ENCODE peak calls at places on chromosome 18, in six cellular contexts. C is A549, K is K562, U is SK-N-SH, Q is HepG2, A is GM12878. V is an unnamed sample.

GRCh38 chr18:24014986-24015896 is 687 bp downstream of the TTC39C start:
- DNase-seq in Q (peak), K (no peak), C (peak), U (peak), A (no peak), V (peak)

GRCh38 chr18:11074879-11075278 is 74.5 kb downstream of the PIEZO2 start:
- DNase-seq in K (no peak), A (no peak), U (no peak), Q (no peak), C (no peak), V (peak)

GRCh38 chr18:49608892-49609291 is 47.0 kb downstream of the LIPG start:
- DNase-seq in Q (no peak), U (no peak), C (no peak), A (no peak), K (no peak), V (no peak)

GRCh38 chr18:61676763-61677434 is 215.9 kb downstream of the RNF152 start:
- DNase-seq in U (no peak), Q (no peak), A (no peak), K (no peak), C (no peak), V (peak)

GRCh38 chr18:54928236-54928635 is 31.0 kb downstream of the CCDC68 start:
- DNase-seq in A (no peak), U (no peak), Q (no peak), K (no peak), C (no peak), V (peak)

GRCh38 chr18:35441857-35442595 is 55.7 kb downstream of the INO80C start:
- DNase-seq in U (no peak), C (no peak), K (no peak), Q (no peak), A (no peak), V (no peak)

GRCh38 chr18:56568986-56569385 is 69.4 kb downstream of the TXNL1 start:
- DNase-seq in C (no peak), K (no peak), U (no peak), A (no peak), Q (no peak), V (no peak)

GRCh38 chr18:8701546-8702118 is 3.7 kb upstream of the MTCL1 start:
- DNase-seq in C (peak), U (peak), A (no peak), Q (peak), K (no peak), V (peak)

GRCh38 chr18:33735428-33735827 is 157.4 kb downstream of the ASXL3 start:
- DNase-seq in C (no peak), A (no peak), K (no peak), Q (no peak), U (no peak), V (no peak)

GRCh38 chr18:12287684-12288405 is 20.2 kb upstream of the TUBB6 start:
- DNase-seq in Q (peak), A (no peak), C (peak), U (peak), K (peak), V (peak)

GRCh38 chr18:51010218-51010617 is 19.8 kb upstream of the SMAD4 start:
- DNase-seq in C (no peak), Q (no peak), U (no peak), K (no peak), A (no peak), V (no peak)

GRCh38 chr18:60235164-60235563 is 137.4 kb downstream of the MC4R start:
- DNase-seq in K (no peak), C (no peak), A (no peak), Q (no peak), U (no peak), V (no peak)

DNA sequence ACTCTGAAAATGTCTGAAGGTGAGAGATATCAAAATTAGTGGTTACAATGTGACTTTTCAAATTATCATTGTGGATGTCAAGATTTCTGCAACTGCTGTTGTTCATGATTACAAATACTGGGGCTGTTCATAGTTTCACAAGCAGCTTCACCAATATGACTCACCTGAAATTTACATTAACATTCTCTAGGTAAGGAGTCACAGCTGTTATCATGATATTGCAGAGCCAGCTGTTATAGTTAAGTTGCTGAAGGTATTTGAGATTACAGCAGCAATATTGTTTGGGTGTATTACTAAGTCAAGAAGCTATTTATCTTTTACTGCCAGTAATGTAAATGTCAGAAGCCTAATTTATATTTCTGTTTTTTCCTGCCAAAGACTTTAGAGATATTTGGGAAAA is 140.0 kb downstream of the MC4R start:
- DNase-seq in U (no peak), C (peak), A (no peak), K (no peak), Q (no peak), V (peak)
- TF ChIP-seq SMC3 in U (no peak), C (no peak), A (no peak), K (no peak), Q (no peak), V (no peak)

DNA sequence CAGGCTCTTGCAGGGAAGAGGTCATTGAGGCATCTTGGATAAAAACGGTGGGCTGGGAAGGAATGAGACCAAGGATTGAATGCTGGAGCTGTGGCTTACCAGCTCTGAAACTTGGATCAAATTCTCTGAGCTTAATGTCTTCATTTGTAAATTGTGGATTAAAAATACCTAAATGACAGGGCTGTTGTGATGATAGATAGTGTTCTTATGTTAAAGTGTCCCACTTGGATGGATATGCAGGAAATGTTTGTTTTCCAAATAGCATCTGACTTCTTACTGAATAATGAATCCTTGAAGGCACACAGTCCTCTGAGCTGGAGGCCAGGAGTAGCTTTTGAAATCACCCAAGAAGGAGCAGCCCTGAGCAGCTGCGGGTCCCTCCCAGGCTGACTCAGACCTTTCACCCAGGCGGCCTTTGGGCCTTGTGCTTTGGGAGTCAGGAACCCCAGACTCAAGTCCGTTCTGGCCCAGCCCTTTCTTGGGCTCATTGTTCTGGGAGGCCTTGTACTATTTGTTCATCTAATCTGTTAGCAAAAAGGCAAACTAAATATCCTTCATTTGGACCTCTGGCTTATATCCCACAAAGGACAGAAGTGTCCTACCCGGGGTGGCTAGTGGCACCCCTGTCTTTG is 173.0 kb upstream of the GATA6 start:
- DNase-seq in Q (peak), K (no peak), A (no peak), U (no peak), C (no peak), V (no peak)
- TF ChIP-seq SMC3 in Q (no peak), K (no peak), A (no peak), U (no peak), C (no peak), V (no peak)

DNA sequence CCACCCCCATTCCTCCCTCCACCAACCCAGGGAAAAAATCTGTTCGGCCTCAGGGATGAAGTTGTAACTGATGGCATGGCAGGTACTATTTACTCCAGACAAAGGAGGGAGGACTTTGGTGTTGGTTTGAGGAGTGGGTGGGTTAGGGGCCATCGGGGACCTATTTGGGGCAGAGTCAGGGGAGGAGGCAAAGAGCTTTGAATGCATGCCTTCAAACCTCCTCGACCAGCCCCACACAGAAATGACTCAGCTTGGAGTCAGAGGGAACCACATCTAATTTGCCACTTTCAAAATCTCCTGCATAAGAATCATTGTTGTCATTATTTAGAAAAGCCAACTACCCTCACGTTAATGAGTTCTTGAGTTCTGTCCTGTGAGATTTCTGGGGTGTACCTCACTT is 4.1 kb downstream of the ZBTB7C start:
- DNase-seq in A (no peak), K (no peak), C (no peak), Q (no peak), U (peak), V (peak)
- TF ChIP-seq SMC3 in A (no peak), K (no peak), C (no peak), Q (no peak), U (no peak), V (no peak)

GRCh38 chr18:57921708-57922107 is 118.6 kb upstream of the ATP8B1 start:
- DNase-seq in K (peak), A (no peak), U (no peak), C (no peak), Q (peak), V (peak)

GRCh38 chr18:57916684-57917083 is 113.6 kb upstream of the ATP8B1 start:
- DNase-seq in A (no peak), C (no peak), K (no peak), Q (no peak), U (no peak), V (no peak)

GRCh38 chr18:57915241-57915640 is 112.1 kb upstream of the ATP8B1 start:
- DNase-seq in A (no peak), Q (no peak), C (no peak), U (no peak), K (no peak), V (peak)

GRCh38 chr18:57915848-57916596 is 112.9 kb upstream of the ATP8B1 start:
- DNase-seq in U (peak), A (no peak), C (no peak), Q (peak), K (peak), V (peak)

DNA sequence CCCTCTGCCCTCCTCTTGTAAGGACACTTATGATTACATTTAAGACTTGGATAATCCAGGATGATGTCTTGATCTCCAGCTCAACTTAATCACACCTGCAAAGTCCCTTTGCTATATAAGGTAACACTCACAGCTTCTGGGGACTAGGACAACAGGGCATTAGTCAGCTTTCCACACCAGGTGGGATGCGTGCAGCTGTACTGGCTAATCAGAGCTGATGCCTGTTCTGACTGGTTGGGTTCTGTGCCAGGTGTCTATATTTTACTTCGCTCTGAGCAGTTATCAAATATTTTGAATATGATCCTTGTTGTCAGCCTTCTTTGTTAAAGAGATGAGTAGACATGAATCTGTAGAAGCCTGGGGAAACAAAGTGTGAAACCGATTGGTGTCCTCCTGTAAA is 115.5 kb upstream of the ATP8B1 start:
- DNase-seq in U (no peak), C (no peak), Q (no peak), K (no peak), A (no peak), V (no peak)
- TF ChIP-seq SMC3 in U (no peak), C (no peak), Q (no peak), K (no peak), A (no peak), V (no peak)

DNA sequence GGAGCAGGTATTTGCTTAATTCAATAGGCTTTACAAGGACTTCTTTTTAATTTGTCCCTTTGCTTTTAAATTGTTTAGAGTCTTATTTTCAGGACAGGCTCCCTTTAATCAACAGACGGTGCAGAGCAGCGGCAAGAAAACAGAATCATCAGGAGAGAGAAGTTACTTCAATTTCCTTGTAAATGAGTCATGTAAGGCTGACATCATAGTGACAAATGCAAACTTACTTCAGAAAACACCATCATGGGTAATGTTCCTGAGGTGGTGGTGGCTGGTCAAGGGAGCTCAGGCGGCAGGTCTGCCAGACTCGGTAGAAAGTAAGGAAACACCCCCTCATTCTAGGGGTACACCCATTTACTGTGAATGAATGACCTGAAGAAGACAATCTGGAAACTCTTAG is 395.1 kb downstream of the FBXO15 start:
- DNase-seq in K (no peak), Q (no peak), A (no peak), C (peak), U (no peak), V (peak)
- TF ChIP-seq SMC3 in K (no peak), Q (no peak), A (no peak), C (no peak), U (no peak), V (no peak)

GRCh38 chr18:65955747-65956146 is 204.9 kb downstream of the CDH7 start:
- DNase-seq in U (no peak), K (no peak), Q (no peak), A (no peak), C (no peak), V (no peak)
- TF ChIP-seq SMC3 in U (no peak), K (no peak), Q (no peak), A (no peak), C (no peak), V (no peak)

DNA sequence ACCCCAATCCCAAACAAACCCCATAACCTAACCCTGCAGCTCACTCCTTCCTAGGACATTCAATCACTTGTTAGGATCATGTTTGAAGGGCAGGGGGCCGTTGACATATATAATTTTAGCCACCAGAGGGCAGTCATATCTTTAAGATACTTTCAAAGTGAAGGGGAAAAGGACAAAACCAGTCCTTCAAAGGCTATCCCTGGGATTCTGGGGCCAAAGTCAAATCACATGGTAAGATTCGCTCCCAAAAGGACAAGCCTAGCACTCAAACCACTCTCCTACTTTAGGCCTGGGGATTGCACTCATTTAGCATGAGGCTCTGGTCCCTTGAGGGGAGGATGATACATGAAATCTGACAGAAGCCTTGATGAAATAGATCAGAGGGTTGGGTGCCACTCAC is 44.6 kb downstream of the HAUS1 start:
- DNase-seq in U (peak), K (peak), C (peak), Q (peak), A (no peak), V (peak)
- TF ChIP-seq SMC3 in U (peak), K (peak), C (peak), Q (peak), A (peak), V (peak)

DNA sequence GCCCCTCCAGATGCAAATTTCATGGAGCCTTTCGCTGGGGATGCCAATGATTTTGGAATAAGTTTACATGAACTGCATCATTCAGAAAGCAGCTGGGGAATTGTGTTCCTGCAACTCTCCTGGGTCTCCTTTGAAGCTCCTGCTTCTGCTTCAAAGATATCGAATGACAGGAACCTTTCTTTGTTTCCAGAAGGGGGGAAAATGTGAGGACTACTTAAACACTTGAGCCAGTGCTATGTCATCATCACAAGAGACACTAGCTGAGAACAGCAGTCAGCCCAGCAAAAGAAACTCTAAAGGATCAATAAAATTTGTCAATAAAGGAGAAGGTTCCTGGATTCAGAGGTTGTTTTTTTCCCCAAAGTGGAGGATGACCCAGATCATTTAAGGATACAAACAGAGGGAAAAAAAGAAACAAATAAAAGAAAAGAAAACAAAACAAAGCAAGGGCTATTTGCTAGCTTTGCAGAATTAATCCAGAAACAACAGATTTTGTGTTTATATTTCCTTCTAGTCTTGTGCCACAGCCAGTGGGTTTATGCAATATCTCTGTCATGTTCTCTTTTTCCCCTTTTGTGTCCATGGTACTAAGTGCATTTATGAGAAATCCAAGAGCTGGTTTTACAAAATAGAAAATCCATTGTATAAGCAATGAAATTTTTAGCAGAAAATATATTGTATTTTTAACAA is 463.7 kb downstream of the CDH2 start:
- DNase-seq in A (no peak), U (no peak), C (no peak), K (no peak), Q (no peak), V (no peak)
- TF ChIP-seq SMC3 in A (no peak), U (no peak), C (no peak), K (no peak), Q (no peak), V (no peak)

DNA sequence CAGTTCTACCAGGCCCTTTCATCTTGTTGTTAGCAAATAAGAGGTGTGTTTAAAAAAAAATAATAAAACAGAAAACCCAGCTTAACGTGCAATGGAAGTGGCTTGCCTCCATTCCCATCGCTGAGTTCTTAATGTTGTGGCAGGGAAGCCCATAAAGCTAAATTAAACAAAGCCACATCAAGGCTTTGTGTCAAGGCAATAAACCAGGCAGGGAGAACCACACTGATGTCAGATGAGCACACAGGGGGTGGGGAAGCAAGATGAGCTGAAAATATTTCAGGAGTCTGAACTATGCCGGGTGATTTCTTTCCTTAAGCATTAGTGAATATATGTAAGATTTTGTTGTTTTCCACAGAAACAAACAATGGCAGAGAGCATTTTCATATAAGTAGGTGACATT is 73.5 kb downstream of the PHLPP1 start:
- DNase-seq in C (no peak), U (no peak), Q (no peak), K (no peak), A (no peak), V (no peak)
- TF ChIP-seq SMC3 in C (no peak), U (no peak), Q (no peak), K (no peak), A (no peak), V (no peak)

DNA sequence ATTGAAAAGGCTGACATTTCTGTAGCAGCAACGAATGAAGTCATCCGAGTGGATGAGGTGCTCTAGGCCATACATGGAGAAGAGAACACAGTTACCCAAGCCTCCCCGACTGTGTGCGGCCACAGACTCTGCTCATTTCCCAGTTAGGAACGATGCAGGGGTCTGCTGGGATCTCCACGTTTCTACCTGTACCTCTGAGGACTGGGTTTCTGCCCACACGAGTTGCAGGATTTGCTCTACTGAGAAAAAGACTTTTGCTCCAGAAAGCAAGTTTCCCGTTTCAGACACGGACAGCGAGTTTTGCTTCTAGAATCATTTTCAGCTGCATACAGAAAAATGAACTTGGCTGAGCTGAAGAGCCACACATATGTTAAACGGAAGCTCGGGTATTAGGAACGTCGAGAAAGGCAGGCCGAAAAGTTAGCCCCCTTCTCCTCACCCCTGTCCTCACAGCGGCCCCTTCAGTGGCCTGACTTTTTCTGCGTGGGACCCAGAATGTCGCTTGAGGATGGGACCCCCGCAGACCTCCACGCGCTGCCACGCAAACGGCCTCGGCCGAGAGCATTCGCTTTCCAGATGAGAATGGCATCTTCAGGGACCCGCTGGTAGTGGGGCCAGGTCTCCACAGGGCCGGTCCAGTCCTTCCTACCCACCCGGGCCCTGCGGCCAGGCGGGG is 582 bp upstream of the RAB31 start:
- DNase-seq in A (no peak), Q (no peak), U (no peak), K (peak), C (no peak), V (peak)
- TF ChIP-seq SMC3 in A (no peak), Q (no peak), U (no peak), K (no peak), C (no peak), V (no peak)

V was measured in IMR-90.